ENCODE peak calls at places on chromosomes 3 and 15, in four cellular contexts. E, P, W and S are unnamed samples.

GRCh38 chr3:48301814-48302194 is 31.7 kb downstream of the SPINK8 start:
- DNase-seq in P (no peak), W (no peak), E (peak; percentile 1), S (peak; percentile 42)

GRCh38 chr3:18744472-18744871 is 319.3 kb upstream of the SATB1 start:
- DNase-seq in P (no peak), E (no peak), W (no peak), S (no peak)

GRCh38 chr3:98454929-98455328 is 8.1 kb upstream of the OR5K1 start:
- DNase-seq in W (no peak), E (no peak), P (no peak), S (no peak)

GRCh38 chr15:92663250-92663951 is 7.8 kb upstream of the FAM174B start:
- DNase-seq in W (no peak), E (no peak), P (no peak), S (no peak)

GRCh38 chr15:45476395-45476794 is 46.2 kb downstream of the SLC30A4 start:
- DNase-seq in E (no peak), P (no peak), W (no peak), S (no peak)

GRCh38 chr3:30760040-30760439 is 134.4 kb downstream of the GADL1 start:
- DNase-seq in P (no peak), W (no peak), E (no peak), S (no peak)

GRCh38 chr15:65914981-65915925 is 46.0 kb downstream of the RAB11A start:
- DNase-seq in P (no peak), E (no peak), W (no peak), S (no peak)

GRCh38 chr15:63792584-63792983 is 41.2 kb downstream of the HERC1 start:
- DNase-seq in W (no peak), E (no peak), P (no peak), S (no peak)

GRCh38 chr3:102510663-102511062 is 75.8 kb downstream of the ZPLD1 start:
- DNase-seq in P (no peak), E (no peak), W (no peak), S (no peak)

GRCh38 chr15:51768018-51768417 is 16.6 kb downstream of the TMOD2 start:
- DNase-seq in W (no peak), P (no peak), E (no peak), S (no peak)

GRCh38 chr3:197154-197855 is 742 bp downstream of the CHL1 start:
- DNase-seq in W (no peak), E (no peak), P (peak; percentile 14), S (peak; percentile 57)

GRCh38 chr15:44219073-44219472 is 24.0 kb upstream of the FRMD5 start:
- DNase-seq in E (no peak), W (no peak), P (no peak), S (no peak)

GRCh38 chr3:11604139-11604895 is 39.4 kb downstream of the VGLL4 start:
- DNase-seq in E (peak; percentile 69), P (no peak), W (no peak), S (no peak)

GRCh38 chr3:40309925-40310635 is 573 bp downstream of the EIF1B start:
- DNase-seq in P (no peak), E (no peak), W (no peak), S (peak; percentile 88)

GRCh38 chr3:39569095-39569494 is 101.6 kb downstream of the MOBP start:
- DNase-seq in P (peak; percentile 36), E (no peak), W (no peak), S (no peak)

GRCh38 chr15:99303881-99304280 is 52.6 kb downstream of the LRRC28 start:
- DNase-seq in W (no peak), E (no peak), P (no peak), S (no peak)

GRCh38 chr15:92715753-92716152 is 60.2 kb upstream of the FAM174B start:
- DNase-seq in E (peak; percentile 4), P (no peak), W (no peak), S (no peak)

GRCh38 chr3:52298147-52299098 is 10.8 kb downstream of the GLYCTK start:
- DNase-seq in E (no peak), P (no peak), W (no peak), S (peak; percentile 60)

GRCh38 chr3:73214846-73215245 is 153.4 kb downstream of the EBLN2 start:
- DNase-seq in E (no peak), P (no peak), W (no peak), S (no peak)

GRCh38 chr15:60893886-60894285 is 335.2 kb downstream of the RORA start:
- DNase-seq in E (no peak), W (no peak), P (no peak), S (no peak)
- H3K27ac ChIP-seq in E (no peak overlapping the region), W (no peak overlapping the region), P (no peak overlapping the region), S (no peak overlapping the region)

GRCh38 chr3:49867400-49867799 is 2.3 kb downstream of the CAMKV start:
- DNase-seq in W (no peak), E (no peak), P (no peak), S (no peak)

GRCh38 chr3:49868951-49869454 is 703 bp downstream of the CAMKV start:
- DNase-seq in W (no peak), P (no peak), E (no peak), S (no peak)

GRCh38 chr3:49867871-49868321 is 1.8 kb downstream of the CAMKV start:
- DNase-seq in W (no peak), E (peak; percentile 25), P (no peak), S (no peak)

GRCh38 chr3:49865198-49865784 is 4.4 kb downstream of the CAMKV start:
- DNase-seq in W (no peak), P (no peak), E (no peak), S (no peak)

GRCh38 chr3:49864505-49864904 is 5.2 kb downstream of the CAMKV start:
- DNase-seq in E (no peak), W (no peak), P (no peak), S (no peak)
- H3K27me3 ChIP-seq in E (peaks cover 15% of the 10 kb centered on the region), W (no peaks in the 10 kb centered on the region), P (peaks cover 38% of the 10 kb centered on the region), S (no peaks in the 10 kb centered on the region)

GRCh38 chr3:156761713-156762575 is 64.2 kb upstream of the LEKR1 start:
- DNase-seq in P (no peak), E (no peak), W (no peak), S (no peak)
- H3K27ac ChIP-seq in P (no peak overlapping the region), E (peak overlapping the region; percentile 33), W (no peak overlapping the region), S (no peak overlapping the region)

GRCh38 chr15:59997070-59997701 is 6.9 kb upstream of the FOXB1 start:
- DNase-seq in E (no peak), W (no peak), P (no peak), S (no peak)
- H3K27me3 ChIP-seq in E (peaks cover 100% of the 10 kb centered on the region), W (peaks cover 29% of the 10 kb centered on the region), P (peaks cover 100% of the 10 kb centered on the region), S (peaks cover 2% of the 10 kb centered on the region)

GRCh38 chr15:56804908-56805307 is 71.6 kb upstream of the ZNF280D start:
- DNase-seq in E (no peak), P (no peak), W (no peak), S (no peak)

GRCh38 chr15:56804279-56804678 is 71.0 kb upstream of the ZNF280D start:
- DNase-seq in W (no peak), P (no peak), E (no peak), S (no peak)

GRCh38 chr15:56798639-56799038 is 65.3 kb upstream of the ZNF280D start:
- DNase-seq in W (no peak), E (no peak), P (no peak), S (no peak)

GRCh38 chr15:56805466-56806146 is 72.3 kb upstream of the ZNF280D start:
- DNase-seq in E (peak; percentile 91), P (no peak), W (no peak), S (peak; percentile 33)

GRCh38 chr15:56802164-56802563 is 68.9 kb upstream of the ZNF280D start:
- DNase-seq in W (no peak), E (no peak), P (no peak), S (no peak)
- H3K27ac ChIP-seq in W (no peak overlapping the region), E (no peak overlapping the region), P (no peak overlapping the region), S (no peak overlapping the region)

GRCh38 chr15:32722126-32722525 is 4.3 kb downstream of the GREM1 start:
- DNase-seq in W (no peak), P (no peak), E (no peak), S (no peak)
- H3K27me3 ChIP-seq in W (peaks cover 14% of the 10 kb centered on the region), P (peaks cover 67% of the 10 kb centered on the region), E (no peaks in the 10 kb centered on the region), S (no peaks in the 10 kb centered on the region)

GRCh38 chr3:13492976-13493866 is 13.1 kb downstream of the HDAC11 start:
- DNase-seq in P (no peak), W (no peak), E (no peak), S (no peak)
- H3K27ac ChIP-seq in P (no peak overlapping the region), W (no peak overlapping the region), E (no peak overlapping the region), S (no peak overlapping the region)

DNA sequence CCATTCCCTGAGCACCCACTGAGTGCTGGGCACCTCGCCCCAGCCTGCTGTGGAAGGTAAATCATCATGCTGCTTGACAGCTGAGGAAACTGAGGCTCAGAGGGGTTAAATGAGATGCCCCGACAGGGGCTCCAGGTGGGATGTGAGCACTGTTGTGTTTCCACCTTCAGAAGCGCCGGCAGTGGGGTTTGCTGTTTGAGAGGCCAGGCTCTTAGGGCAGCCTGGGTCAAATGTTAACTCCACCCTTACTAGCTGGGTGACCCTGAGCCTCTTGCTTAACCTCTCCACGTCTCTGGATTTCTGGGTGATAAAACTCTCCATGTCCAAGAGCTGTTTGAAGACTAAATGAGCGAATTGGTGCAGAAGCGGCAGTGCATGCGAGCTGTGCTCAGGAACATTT is 43.1 kb downstream of the FAM3D start:
- DNase-seq in W (no peak), E (no peak), P (no peak), S (no peak)
- H3K27me3 ChIP-seq in W (no peaks in the 10 kb centered on the region), E (no peaks in the 10 kb centered on the region), P (no peaks in the 10 kb centered on the region), S (no peaks in the 10 kb centered on the region)